ENCODE peak calls at places on chromosomes 12 and 14, in eight cellular contexts. U is adrenal gland, D is body of pancreas, H is stomach, E is IMR-90, F is right lobe of liver, G is A549, T is H54. S is an unnamed sample.

GRCh38 chr12:8781326-8781725 is 41.1 kb upstream of the A2ML1 start:
- DNase-seq in H (no peak), F (no peak), D (no peak), G (no peak), U (peak), T (no peak), E (no peak), S (peak)

GRCh38 chr12:103865151-103865730 is 24.2 kb upstream of the NT5DC3 start:
- DNase-seq in T (no peak), D (no peak), U (no peak), H (no peak), E (no peak), G (no peak), F (no peak), S (no peak)

GRCh38 chr14:55038708-55039107 is 11.7 kb downstream of the SOCS4 start:
- DNase-seq in G (no peak), E (no peak), T (no peak), H (no peak), F (no peak), D (no peak), U (no peak), S (no peak)

GRCh38 chr12:130838284-130838950 is 633 bp downstream of the STX2 start:
- DNase-seq in F (peak), T (peak), D (peak), H (peak), G (peak), U (peak), E (no peak), S (peak)

GRCh38 chr12:106147956-106148355 is 9.2 kb upstream of the NUAK1 start:
- DNase-seq in D (peak), G (no peak), F (peak), T (no peak), U (peak), E (no peak), H (peak), S (peak)

GRCh38 chr12:96274331-96274730 is 80.2 kb downstream of the ELK3 start:
- DNase-seq in F (no peak), E (peak), H (no peak), G (no peak), U (no peak), T (no peak), D (no peak), S (no peak)

GRCh38 chr14:31371651-31372050 is 48.7 kb downstream of the HEATR5A start:
- DNase-seq in E (no peak), U (no peak), H (no peak), F (no peak), D (no peak), T (no peak), G (no peak), S (no peak)

GRCh38 chr12:75603475-75603874 is 92.1 kb upstream of the KRR1 start:
- DNase-seq in G (no peak), U (no peak), E (no peak), D (peak), F (no peak), H (no peak), T (no peak), S (no peak)

GRCh38 chr12:108519558-108519957 is 4.5 kb downstream of the FICD start:
- DNase-seq in F (no peak), D (no peak), U (no peak), G (no peak), E (no peak), H (no peak), T (no peak), S (no peak)

GRCh38 chr14:96037891-96038557 is 1.1 kb upstream of the C14orf132 start:
- DNase-seq in F (peak), D (peak), H (peak), T (peak), G (peak), U (peak), E (no peak), S (no peak)

GRCh38 chr14:101830271-101830670 is 68.8 kb downstream of the PPP2R5C start:
- DNase-seq in D (no peak), G (no peak), F (no peak), U (no peak), T (no peak), H (no peak), E (no peak), S (no peak)

GRCh38 chr12:42564540-42564939 is 25.0 kb downstream of the PRICKLE1 start:
- DNase-seq in F (no peak), D (no peak), E (peak), G (no peak), T (no peak), U (no peak), H (no peak), S (no peak)

GRCh38 chr14:58395565-58395814 is 240 bp upstream of the TOMM20L start:
- DNase-seq in F (no peak), U (no peak), H (no peak), D (no peak), E (no peak), G (peak), T (no peak), S (no peak)

GRCh38 chr14:97218713-97219355 is 421.7 kb downstream of the VRK1 start:
- DNase-seq in F (no peak), H (no peak), D (peak), U (peak), T (no peak), E (no peak), G (no peak), S (peak)

GRCh38 chr14:99716091-99716849 is 32.2 kb downstream of the CYP46A1 start:
- DNase-seq in U (no peak), D (no peak), F (no peak), E (no peak), H (no peak), G (no peak), T (no peak), S (no peak)

GRCh38 chr14:83467811-83468210 is 1934.2 kb upstream of the SEL1L start:
- DNase-seq in D (no peak), E (peak), T (no peak), H (no peak), F (no peak), G (no peak), U (no peak), S (no peak)

GRCh38 chr12:97386133-97386581 is 76.4 kb upstream of the RMST start:
- DNase-seq in H (no peak), T (no peak), E (no peak), G (no peak), D (peak), U (no peak), F (no peak), S (no peak)

GRCh38 chr14:69615471-69616407 is 4.3 kb downstream of the SUSD6 start:
- DNase-seq in G (no peak), F (peak), E (peak), T (no peak), U (peak), H (peak), D (peak), S (peak)

GRCh38 chr12:8590842-8591545 is 21.7 kb downstream of the AICDA start:
- DNase-seq in T (no peak), D (no peak), U (no peak), G (no peak), F (no peak), H (no peak), E (no peak), S (no peak)

GRCh38 chr12:3518902-3519301 is 27.9 kb downstream of the PRMT8 start:
- DNase-seq in U (no peak), G (no peak), E (no peak), H (no peak), F (no peak), D (no peak), T (no peak), S (no peak)

GRCh38 chr12:3129301-3130052 is 52.3 kb downstream of the TSPAN9 start:
- DNase-seq in G (no peak), D (no peak), T (no peak), U (no peak), E (peak), H (no peak), F (no peak), S (no peak)

GRCh38 chr12:92133795-92134637 is 11.6 kb downstream of the BTG1 start:
- DNase-seq in E (no peak), H (no peak), U (no peak), T (no peak), G (no peak), D (no peak), F (no peak), S (no peak)

GRCh38 chr12:76030378-76031080 is 1.0 kb downstream of the PHLDA1 start:
- DNase-seq in D (peak), T (no peak), H (peak), G (no peak), U (peak), E (peak), F (peak), S (peak)

GRCh38 chr12:14289596-14289995 is 75.9 kb upstream of the ATF7IP start:
- DNase-seq in D (no peak), T (no peak), U (no peak), G (no peak), F (no peak), E (no peak), H (no peak), S (no peak)

GRCh38 chr12:28512876-28513275 is 322.6 kb downstream of the CCDC91 start:
- DNase-seq in H (no peak), G (no peak), T (no peak), F (no peak), U (no peak), D (no peak), E (peak), S (no peak)

GRCh38 chr12:109875572-109876131 is 4.7 kb downstream of the GLTP start:
- DNase-seq in T (no peak), G (no peak), D (peak), U (no peak), E (no peak), H (no peak), F (no peak), S (no peak)

GRCh38 chr14:100538566-100539318 is 48.5 kb downstream of the BEGAIN start:
- DNase-seq in H (no peak), E (no peak), D (peak), F (peak), T (no peak), U (no peak), G (no peak), S (no peak)

GRCh38 chr14:75334191-75335051 is 55.8 kb downstream of the FOS start:
- DNase-seq in F (peak), T (no peak), G (no peak), E (peak), H (peak), U (peak), D (peak), S (peak)

GRCh38 chr14:22386924-22387775 is 201.9 kb downstream of the DAD1 start:
- DNase-seq in D (peak), U (peak), E (peak), H (peak), G (peak), F (no peak), T (peak), S (peak)

GRCh38 chr12:5905757-5906156 is 39.3 kb downstream of the ANO2 start:
- DNase-seq in F (no peak), G (no peak), E (no peak), U (no peak), D (no peak), T (no peak), H (no peak), S (no peak)

GRCh38 chr14:104102282-104102914 is 16.9 kb downstream of the ASPG start:
- DNase-seq in U (no peak), E (no peak), T (no peak), G (no peak), F (no peak), D (no peak), H (no peak), S (no peak)

GRCh38 chr14:95043314-95043713 is 114.0 kb downstream of the DICER1 start:
- DNase-seq in E (no peak), G (no peak), F (no peak), D (no peak), H (peak), U (no peak), T (no peak), S (no peak)

GRCh38 chr12:95107362-95107761 is 33.9 kb upstream of the NR2C1 start:
- DNase-seq in D (no peak), F (no peak), T (no peak), H (no peak), U (no peak), G (no peak), E (no peak), S (no peak)

GRCh38 chr12:106305376-106305775 is 2.8 kb downstream of the TCP11L2 start:
- DNase-seq in T (no peak), D (no peak), U (no peak), F (no peak), H (no peak), E (peak), G (no peak), S (no peak)

GRCh38 chr14:92121207-92121669 is 268 bp downstream of the NDUFB1 start:
- DNase-seq in T (peak), D (peak), G (no peak), U (peak), F (peak), H (peak), E (peak), S (peak)

GRCh38 chr12:81167694-81168093 is 89.8 kb downstream of the ACSS3 start:
- DNase-seq in H (no peak), T (peak), G (no peak), U (no peak), D (no peak), E (peak), F (no peak), S (no peak)

GRCh38 chr12:52903855-52904508 is 894 bp downstream of the KRT8 start:
- DNase-seq in D (peak), T (no peak), G (peak), H (peak), E (no peak), U (peak), F (peak), S (peak)

GRCh38 chr12:52906049-52906645 is 1.3 kb upstream of the KRT8 start:
- DNase-seq in F (no peak), H (no peak), D (no peak), U (no peak), E (no peak), G (no peak), T (no peak), S (no peak)

GRCh38 chr12:52901715-52902541 is 2.9 kb downstream of the KRT8 start:
- DNase-seq in U (no peak), E (no peak), H (no peak), T (no peak), F (no peak), G (no peak), D (peak), S (no peak)

GRCh38 chr12:52900896-52901714 is 3.8 kb downstream of the KRT8 start:
- DNase-seq in H (no peak), E (no peak), T (no peak), F (no peak), U (no peak), G (no peak), D (no peak), S (no peak)

GRCh38 chr12:52903285-52903854 is 1.5 kb downstream of the KRT8 start:
- DNase-seq in T (no peak), H (peak), E (peak), F (peak), D (peak), G (peak), U (peak), S (peak)
- TF ChIP-seq POLR2A in T (no peak), H (no peak), E (no peak), F (no peak), D (no peak), G (peak), U (no peak), S (no peak)

GRCh38 chr12:53995311-53996187 is 4.4 kb upstream of the HOXC9 start:
- DNase-seq in F (no peak), D (peak), G (no peak), H (peak), E (no peak), U (no peak), T (no peak), S (no peak)
- TF ChIP-seq POLR2A in F (no peak), D (no peak), G (peak), H (no peak), E (no peak), U (no peak), T (peak), S (no peak)

GRCh38 chr12:124369055-124369900 is 74.4 kb downstream of the RFLNA start:
- DNase-seq in G (no peak), E (peak), D (peak), H (peak), U (peak), T (peak), F (peak), S (peak)
- TF ChIP-seq POLR2A in G (no peak), E (no peak), D (peak), H (no peak), U (no peak), T (no peak), F (no peak), S (no peak)

GRCh38 chr12:112362309-112362708 is 19.9 kb downstream of the HECTD4 start:
- DNase-seq in T (no peak), G (no peak), F (no peak), U (no peak), E (no peak), H (no peak), D (no peak), S (no peak)
- TF ChIP-seq POLR2A in T (no peak), G (no peak), F (no peak), U (no peak), E (no peak), H (no peak), D (no peak), S (no peak)

GRCh38 chr12:111776836-111777344 is 10.2 kb downstream of the ALDH2 start:
- DNase-seq in D (no peak), T (no peak), F (no peak), E (peak), G (no peak), U (no peak), H (no peak), S (no peak)

GRCh38 chr12:111777345-111778045 is 10.8 kb downstream of the ALDH2 start:
- DNase-seq in H (peak), U (peak), F (peak), T (no peak), G (peak), D (peak), E (no peak), S (peak)

GRCh38 chr12:111775205-111776193 is 8.8 kb downstream of the ALDH2 start:
- DNase-seq in U (peak), F (peak), D (peak), H (peak), E (peak), T (no peak), G (no peak), S (peak)

GRCh38 chr12:111769599-111769998 is 2.9 kb downstream of the ALDH2 start:
- DNase-seq in H (no peak), G (no peak), T (no peak), D (no peak), U (no peak), F (no peak), E (no peak), S (no peak)

GRCh38 chr12:111773801-111774551 is 7.2 kb downstream of the ALDH2 start:
- DNase-seq in T (no peak), E (peak), U (no peak), G (no peak), H (peak), D (peak), F (peak), S (peak)
- TF ChIP-seq POLR2A in T (no peak), E (no peak), U (no peak), G (no peak), H (no peak), D (peak), F (peak), S (no peak)